ENCODE peak calls at places on chromosomes 12 and 14, in ten cellular contexts. E, S, C, F, V, D, O, G, P and R are unnamed samples.
A peak's percentile ranks its signal among the peaks of the same experiment; 100 is the strongest.

GRCh38 chr12:69388371-69388770 is 28.8 kb downstream of the YEATS4 start:
- DNase-seq in S (no peak), F (no peak), P (no peak), G (no peak), O (peak; percentile 79), C (no peak), D (no peak), E (no peak), V (peak; percentile 30), R (no peak)

GRCh38 chr14:59268011-59268410 is 79.5 kb downstream of the DAAM1 start:
- DNase-seq in C (no peak), F (no peak), E (no peak), D (no peak), V (no peak), G (no peak), P (no peak), S (no peak), O (peak; percentile 46), R (no peak)

GRCh38 chr12:31019106-31019505 is 54.6 kb upstream of the DDX11 start:
- DNase-seq in F (no peak), G (no peak), V (no peak), S (no peak), O (no peak), E (no peak), D (no peak), P (no peak), C (no peak), R (no peak)

GRCh38 chr12:92396647-92397258 is 251.1 kb upstream of the BTG1 start:
- DNase-seq in V (no peak), P (no peak), S (no peak), D (no peak), E (no peak), G (no peak), C (no peak), O (no peak), F (no peak), R (no peak)

GRCh38 chr12:56958422-56958821 is 1.0 kb upstream of the RDH16 start:
- DNase-seq in C (no peak), E (no peak), F (no peak), P (no peak), O (no peak), S (no peak), V (no peak), G (no peak), D (no peak), R (no peak)

GRCh38 chr14:48275301-48275700 is 599.9 kb upstream of the MDGA2 start:
- DNase-seq in C (no peak), O (no peak), E (no peak), V (no peak), D (no peak), G (no peak), F (no peak), P (no peak), S (no peak), R (no peak)

GRCh38 chr14:93719234-93719633 is 69.1 kb downstream of the PRIMA1 start:
- DNase-seq in C (no peak), V (no peak), D (no peak), G (no peak), O (no peak), F (no peak), S (no peak), E (no peak), P (no peak), R (no peak)

GRCh38 chr14:20855652-20856291 is 35.4 kb upstream of the RNASE3 start:
- DNase-seq in S (no peak), P (peak; percentile 51), O (peak; percentile 82), F (peak; percentile 76), G (peak; percentile 87), E (peak; percentile 61), V (peak; percentile 42), D (peak; percentile 61), C (peak; percentile 57), R (peak; percentile 31)

GRCh38 chr12:29041621-29042020 is 107.5 kb upstream of the FAR2 start:
- DNase-seq in D (no peak), S (no peak), V (no peak), P (peak; percentile 65), O (peak; percentile 16), F (no peak), E (no peak), G (no peak), C (no peak), R (no peak)

GRCh38 chr12:114823701-114824100 is 139.7 kb upstream of the TBX3 start:
- DNase-seq in S (no peak), O (no peak), C (no peak), G (no peak), F (no peak), V (no peak), E (no peak), D (no peak), P (no peak), R (no peak)

GRCh38 chr14:104146651-104147345 is 8.4 kb downstream of the KIF26A start:
- DNase-seq in P (no peak), G (no peak), C (no peak), E (no peak), F (no peak), V (no peak), S (no peak), O (no peak), D (no peak), R (no peak)

GRCh38 chr12:14841761-14842160 is 1.6 kb downstream of the ART4 start:
- DNase-seq in P (no peak), D (no peak), O (peak; percentile 93), F (no peak), V (no peak), C (peak; percentile 23), E (peak; percentile 78), G (peak; percentile 35), S (no peak), R (no peak)

GRCh38 chr12:49232940-49233841 is 31.7 kb upstream of the TUBA1C start:
- DNase-seq in P (no peak), G (peak; percentile 77), D (peak; percentile 37), S (no peak), C (peak; percentile 28), V (peak; percentile 64), F (peak; percentile 28), E (peak; percentile 11), O (peak; percentile 71), R (no peak)
- TF ChIP-seq POLR2AphosphoS5 in P (no peak), G (no peak), D (no peak), S (no peak), C (peak; percentile 53), V (peak; percentile 74), F (peak; percentile 89), E (no peak), O (no peak), R (no peak)

DNA sequence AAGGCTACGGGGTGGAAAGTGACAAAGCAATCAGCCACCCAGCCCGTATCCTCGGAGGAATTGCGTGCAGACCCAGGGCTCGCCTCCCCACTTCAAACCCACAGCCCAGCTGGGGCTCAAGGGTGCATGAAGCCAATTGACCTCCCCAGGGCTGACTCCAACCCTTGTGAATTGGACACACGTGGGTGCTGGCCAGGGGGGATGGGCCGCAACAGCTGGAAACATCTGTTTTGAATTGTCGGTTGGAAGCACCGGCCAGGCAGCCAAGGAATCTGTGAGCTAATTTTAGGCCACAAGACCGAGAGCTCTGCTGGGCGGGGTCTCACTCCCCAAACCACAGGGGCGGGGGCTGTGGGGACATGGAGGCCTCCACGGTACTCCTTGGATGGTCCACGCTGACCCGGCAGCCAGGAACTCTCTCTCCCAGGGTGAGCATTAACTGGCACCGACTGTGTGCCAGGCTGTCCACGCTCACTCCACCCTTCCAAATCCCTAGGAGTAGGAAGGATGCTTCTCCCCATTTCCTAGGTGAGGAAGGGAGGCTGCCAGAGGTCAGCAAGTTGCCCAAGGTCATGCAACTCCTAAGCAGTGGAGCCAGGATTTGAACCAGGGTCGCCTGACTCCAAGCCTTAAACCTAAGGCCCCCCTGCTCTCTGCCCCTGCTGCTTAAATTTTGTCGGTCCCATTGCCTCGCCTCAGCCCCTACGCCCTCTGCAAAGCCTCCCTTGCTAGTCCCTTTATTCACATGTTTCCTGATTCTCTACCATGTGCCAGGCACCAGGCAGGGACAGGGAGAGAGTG is 11.9 kb upstream of the TMEM119 start:
- DNase-seq in S (peak; percentile 59), F (no peak), O (no peak), G (no peak), E (no peak), P (no peak), V (peak; percentile 68), C (peak; percentile 67), D (peak; percentile 50), R (no peak)
- TF ChIP-seq POLR2AphosphoS5 in S (peak; percentile 73), F (no peak), O (no peak), G (no peak), E (peak; percentile 16), P (no peak), V (no peak), C (peak; percentile 82), D (no peak), R (no peak)

GRCh38 chr14:77037338-77037782 is 8.9 kb upstream of the IRF2BPL start:
- DNase-seq in F (no peak), S (no peak), V (no peak), O (no peak), C (no peak), E (no peak), P (no peak), G (no peak), D (no peak), R (no peak)
- TF ChIP-seq POLR2AphosphoS5 in F (no peak), S (no peak), V (no peak), O (no peak), C (no peak), E (no peak), P (no peak), G (no peak), D (no peak), R (no peak)

DNA sequence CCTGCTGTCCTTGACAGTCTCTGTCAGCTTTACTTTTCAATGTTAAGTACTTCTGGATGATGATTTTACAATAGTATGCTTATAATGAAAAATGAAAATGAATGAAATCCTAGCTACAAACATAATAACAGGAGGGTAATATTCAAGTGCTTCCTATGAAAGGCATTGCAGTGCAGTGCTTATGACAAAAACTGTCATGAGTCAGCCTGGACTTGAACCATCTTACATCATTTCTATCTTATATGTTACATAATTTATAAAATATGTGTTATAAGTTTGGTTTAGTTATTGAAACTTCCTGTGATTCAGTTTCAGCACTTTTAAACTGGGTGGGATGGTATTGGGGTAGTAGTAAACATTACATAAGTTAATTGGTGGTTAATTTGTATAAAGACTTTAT is 451.7 kb downstream of the TMEM117 start:
- DNase-seq in E (no peak), V (no peak), C (no peak), F (no peak), S (no peak), P (no peak), D (no peak), O (no peak), G (no peak), R (no peak)
- TF ChIP-seq POLR2AphosphoS5 in E (no peak), V (no peak), C (no peak), F (no peak), S (no peak), P (no peak), D (no peak), O (no peak), G (no peak), R (no peak)

GRCh38 chr12:53727310-53728041 is at the start of gene CALCOCO1:
- DNase-seq in C (peak; percentile 98), S (peak; percentile 95), G (peak; percentile 99), F (peak; percentile 99), P (peak; percentile 97), E (peak; percentile 98), V (peak; percentile 96), O (peak; percentile 100), D (peak; percentile 98), R (peak; percentile 93)
- TF ChIP-seq POLR2AphosphoS5 in C (peak; percentile 52), S (peak; percentile 75), G (peak; percentile 88), F (peak; percentile 55), P (peak; percentile 67), E (peak; percentile 99), V (peak; percentile 66), O (peak; percentile 22), D (peak; percentile 35), R (peak; percentile 18)

GRCh38 chr12:95633049-95633545 is 81.8 kb upstream of the USP44 start:
- DNase-seq in V (no peak), E (peak; percentile 82), S (no peak), C (peak; percentile 81), G (no peak), O (peak; percentile 90), F (peak; percentile 9), P (no peak), D (peak; percentile 55), R (no peak)
- TF ChIP-seq POLR2AphosphoS5 in V (no peak), E (no peak), S (no peak), C (no peak), G (no peak), O (peak; percentile 68), F (no peak), P (no peak), D (no peak), R (no peak)